ENCODE peak calls at places on chromosomes 5 and 9, in seven cellular contexts. X is dermis microvascular lymphatic vessel endothelial cell, G is astrocyte of the spinal cord, O is GM06990, M is MCF 10A, P is Kasumi-1, Q is ecto neural progenitor cell. V is an unnamed sample.

GRCh38 chr5:17852701-17853100 is 218.4 kb downstream of the TAF11L14 start:
- DNase-seq in X (no peak), G (no peak), O (no peak), M (no peak), P (no peak), Q (no peak), V (no peak)

GRCh38 chr5:126794157-126794828 is 17.4 kb downstream of the LMNB1 start:
- DNase-seq in X (peak), G (no peak), O (no peak), M (no peak), P (no peak), Q (no peak), V (no peak)

GRCh38 chr5:154210163-154210562 is 19.6 kb downstream of the GALNT10 start:
- DNase-seq in X (no peak), G (no peak), O (no peak), M (no peak), P (no peak), Q (no peak), V (peak)

GRCh38 chr5:141100243-141100805 is at the start of gene PCDHB3:
- DNase-seq in X (no peak), G (peak), O (no peak), M (peak), P (no peak), Q (no peak), V (no peak)

GRCh38 chr9:133361507-133362092 is 5.2 kb downstream of the SURF2 start:
- DNase-seq in X (no peak), G (no peak), O (no peak), M (no peak), P (no peak), Q (no peak), V (no peak)

GRCh38 chr5:168766038-168766700 is 187.0 kb upstream of the PANK3 start:
- DNase-seq in X (no peak), G (no peak), O (no peak), M (no peak), P (no peak), Q (no peak), V (no peak)

GRCh38 chr9:94514722-94515121 is 40.2 kb upstream of the PCAT7 start:
- DNase-seq in X (no peak), G (no peak), O (no peak), M (no peak), P (no peak), Q (no peak), V (no peak)

GRCh38 chr5:132439521-132440206 is 50.9 kb downstream of the IRF1 start:
- DNase-seq in X (no peak), G (peak), O (no peak), M (peak), P (no peak), Q (no peak), V (no peak)

GRCh38 chr5:29750453-29750852 is 1443.0 kb upstream of the CDH6 start:
- DNase-seq in X (no peak), G (no peak), O (no peak), M (no peak), P (no peak), Q (no peak), V (no peak)

GRCh38 chr5:92687793-92688467 is 893.1 kb downstream of the NR2F1-AS1 start:
- DNase-seq in X (peak), G (peak), O (no peak), M (peak), P (peak), Q (peak), V (no peak)

GRCh38 chr9:132210472-132211145 is 48.8 kb downstream of the NTNG2 start:
- DNase-seq in X (no peak), G (no peak), O (no peak), M (peak), P (no peak), Q (no peak), V (no peak)

GRCh38 chr5:96781734-96782064 is 26.0 kb downstream of the ERAP1 start:
- DNase-seq in X (no peak), G (no peak), O (no peak), M (no peak), P (no peak), Q (no peak), V (no peak)

GRCh38 chr5:77906806-77907205 is 130.7 kb upstream of the TBCA start:
- DNase-seq in X (no peak), G (no peak), O (no peak), M (peak), P (no peak), Q (no peak), V (no peak)

GRCh38 chr9:33517373-33517772 is 6.7 kb upstream of the ANKRD18B start:
- DNase-seq in X (no peak), G (peak), O (no peak), M (peak), P (peak), Q (no peak), V (no peak)

GRCh38 chr9:134325813-134326753 is at the start of gene RXRA:
- DNase-seq in X (peak), G (peak), O (peak), M (peak), P (peak), Q (peak), V (peak)

GRCh38 chr9:127444921-127445850 is 6.0 kb downstream of the RPL12 start:
- DNase-seq in X (no peak), G (peak), O (no peak), M (peak), P (no peak), Q (no peak), V (no peak)

GRCh38 chr5:173963867-173964429 is 25.0 kb upstream of the C5orf47 start:
- DNase-seq in X (no peak), G (peak), O (no peak), M (no peak), P (no peak), Q (peak), V (no peak)

GRCh38 chr9:132880311-132880661 is 1.6 kb downstream of the SPACA9 start:
- DNase-seq in X (no peak), G (no peak), O (no peak), M (no peak), P (no peak), Q (no peak), V (no peak)

GRCh38 chr5:115398726-115399125 is 102.3 kb upstream of the CCDC112 start:
- DNase-seq in X (no peak), G (peak), O (no peak), M (peak), P (no peak), Q (no peak), V (no peak)

GRCh38 chr9:108478431-108478837 is 377.4 kb downstream of the ACTL7B start:
- DNase-seq in X (no peak), G (peak), O (no peak), M (peak), P (no peak), Q (no peak), V (no peak)

V was measured in osteocyte.